ENCODE peak calls at places on chromosomes 7 and 10, in eight cellular contexts. One of them, this sample, is unnamed. For H3K36me3 and H3K9me3, the result is how much of the 10 kb centered on the place peaks cover.

GRCh38 chr7:147804032-147804431 is 786.5 kb upstream of the C7orf33 start:
- DNase-seq in ovary: no peak
- DNase-seq in mammary epithelial cell: no peak
- DNase-seq in MM.1S: no peak
- DNase-seq in tibial artery: no peak
- DNase-seq in body of pancreas: no peak
- DNase-seq in IMR-90: no peak
- DNase-seq in lower lobe of right lung: no peak
- DNase-seq in this sample: no peak

GRCh38 chr10:130127612-130128607 is 8.3 kb upstream of the GLRX3 start:
- DNase-seq in tibial artery: peak
- DNase-seq in IMR-90: peak
- DNase-seq in MM.1S: peak
- DNase-seq in mammary epithelial cell: peak
- DNase-seq in ovary: no peak
- DNase-seq in body of pancreas: peak
- DNase-seq in lower lobe of right lung: no peak
- DNase-seq in this sample: peak

GRCh38 chr7:30369879-30370278 is 85.5 kb downstream of the ZNRF2 start:
- DNase-seq in tibial artery: no peak
- DNase-seq in body of pancreas: no peak
- DNase-seq in MM.1S: no peak
- DNase-seq in ovary: no peak
- DNase-seq in mammary epithelial cell: no peak
- DNase-seq in IMR-90: peak
- DNase-seq in lower lobe of right lung: no peak
- DNase-seq in this sample: no peak

GRCh38 chr7:37162106-37162505 is 286.6 kb downstream of the ELMO1 start:
- DNase-seq in body of pancreas: no peak
- DNase-seq in mammary epithelial cell: no peak
- DNase-seq in tibial artery: no peak
- DNase-seq in MM.1S: no peak
- DNase-seq in lower lobe of right lung: no peak
- DNase-seq in IMR-90: no peak
- DNase-seq in ovary: no peak
- DNase-seq in this sample: no peak

GRCh38 chr7:46908770-46909169 is 673.1 kb downstream of the TNS3 start:
- DNase-seq in body of pancreas: no peak
- DNase-seq in tibial artery: no peak
- DNase-seq in MM.1S: no peak
- DNase-seq in lower lobe of right lung: no peak
- DNase-seq in IMR-90: peak
- DNase-seq in ovary: no peak
- DNase-seq in mammary epithelial cell: peak
- DNase-seq in this sample: no peak

GRCh38 chr7:155584763-155585531 is 38.6 kb upstream of the CNPY1 start:
- DNase-seq in tibial artery: no peak
- DNase-seq in IMR-90: no peak
- DNase-seq in lower lobe of right lung: no peak
- DNase-seq in ovary: no peak
- DNase-seq in mammary epithelial cell: no peak
- DNase-seq in body of pancreas: peak
- DNase-seq in MM.1S: no peak
- DNase-seq in this sample: no peak

GRCh38 chr7:106865130-106866115 is at the start of gene PIK3CG:
- DNase-seq in body of pancreas: no peak
- DNase-seq in lower lobe of right lung: no peak
- DNase-seq in tibial artery: no peak
- DNase-seq in mammary epithelial cell: no peak
- DNase-seq in MM.1S: peak
- DNase-seq in IMR-90: no peak
- DNase-seq in ovary: no peak
- DNase-seq in this sample: no peak

GRCh38 chr10:29795856-29796255 is 161.1 kb upstream of the SVIL start:
- DNase-seq in body of pancreas: no peak
- DNase-seq in MM.1S: no peak
- DNase-seq in tibial artery: no peak
- DNase-seq in lower lobe of right lung: no peak
- DNase-seq in IMR-90: peak
- DNase-seq in ovary: no peak
- DNase-seq in mammary epithelial cell: peak
- DNase-seq in this sample: no peak

GRCh38 chr10:17236468-17236886 is 8.4 kb downstream of the VIM start:
- DNase-seq in body of pancreas: no peak
- DNase-seq in tibial artery: no peak
- DNase-seq in mammary epithelial cell: no peak
- DNase-seq in MM.1S: no peak
- DNase-seq in lower lobe of right lung: no peak
- DNase-seq in ovary: no peak
- DNase-seq in IMR-90: no peak
- DNase-seq in this sample: no peak

GRCh38 chr10:118672766-118673715 is 77.6 kb upstream of the PRLHR start:
- DNase-seq in mammary epithelial cell: no peak
- DNase-seq in tibial artery: no peak
- DNase-seq in IMR-90: no peak
- DNase-seq in lower lobe of right lung: no peak
- DNase-seq in ovary: no peak
- DNase-seq in body of pancreas: no peak
- DNase-seq in MM.1S: no peak
- DNase-seq in this sample: no peak

GRCh38 chr10:11330383-11331020 is 280.9 kb downstream of the USP6NL start:
- DNase-seq in tibial artery: no peak
- DNase-seq in IMR-90: no peak
- DNase-seq in mammary epithelial cell: no peak
- DNase-seq in ovary: no peak
- DNase-seq in MM.1S: no peak
- DNase-seq in lower lobe of right lung: no peak
- DNase-seq in body of pancreas: no peak
- DNase-seq in this sample: no peak

GRCh38 chr7:23530901-23531793 is 634 bp downstream of the TRA2A start:
- DNase-seq in body of pancreas: peak
- DNase-seq in lower lobe of right lung: peak
- DNase-seq in IMR-90: peak
- DNase-seq in ovary: peak
- DNase-seq in tibial artery: peak
- DNase-seq in MM.1S: peak
- DNase-seq in mammary epithelial cell: peak
- DNase-seq in this sample: peak

GRCh38 chr7:117020605-117021002 is 67.3 kb downstream of the ST7 start:
- DNase-seq in lower lobe of right lung: no peak
- DNase-seq in tibial artery: no peak
- DNase-seq in ovary: no peak
- DNase-seq in IMR-90: no peak
- DNase-seq in MM.1S: no peak
- DNase-seq in body of pancreas: no peak
- DNase-seq in mammary epithelial cell: peak
- DNase-seq in this sample: no peak

GRCh38 chr10:43249151-43249961 is 17.5 kb downstream of the RASGEF1A start:
- DNase-seq in ovary: peak
- DNase-seq in tibial artery: peak
- DNase-seq in mammary epithelial cell: no peak
- DNase-seq in MM.1S: no peak
- DNase-seq in lower lobe of right lung: peak
- DNase-seq in IMR-90: no peak
- DNase-seq in body of pancreas: peak
- DNase-seq in this sample: peak

GRCh38 chr10:129921065-129921670 is 42.9 kb downstream of the EBF3 start:
- DNase-seq in MM.1S: no peak
- DNase-seq in ovary: no peak
- DNase-seq in IMR-90: no peak
- DNase-seq in mammary epithelial cell: no peak
- DNase-seq in body of pancreas: no peak
- DNase-seq in lower lobe of right lung: no peak
- DNase-seq in tibial artery: no peak
- DNase-seq in this sample: no peak

GRCh38 chr10:2188371-2188770 is 451.0 kb upstream of the ADARB2 start:
- DNase-seq in ovary: no peak
- DNase-seq in tibial artery: no peak
- DNase-seq in IMR-90: no peak
- DNase-seq in MM.1S: no peak
- DNase-seq in body of pancreas: no peak
- DNase-seq in mammary epithelial cell: peak
- DNase-seq in lower lobe of right lung: no peak
- DNase-seq in this sample: no peak

GRCh38 chr7:48703446-48703845 is 220.9 kb upstream of the CDC14C start:
- DNase-seq in ovary: no peak
- DNase-seq in tibial artery: no peak
- DNase-seq in lower lobe of right lung: no peak
- DNase-seq in body of pancreas: no peak
- DNase-seq in mammary epithelial cell: no peak
- DNase-seq in MM.1S: no peak
- DNase-seq in IMR-90: no peak
- DNase-seq in this sample: no peak

GRCh38 chr7:50436133-50436802 is 13.9 kb downstream of the FIGNL1 start:
- DNase-seq in lower lobe of right lung: no peak
- DNase-seq in tibial artery: no peak
- DNase-seq in IMR-90: peak
- DNase-seq in MM.1S: no peak
- DNase-seq in body of pancreas: no peak
- DNase-seq in mammary epithelial cell: peak
- DNase-seq in ovary: no peak
- DNase-seq in this sample: no peak

GRCh38 chr10:103069453-103070331 is 123.4 kb downstream of the NT5C2 start:
- DNase-seq in tibial artery: no peak
- DNase-seq in mammary epithelial cell: peak
- DNase-seq in lower lobe of right lung: peak
- DNase-seq in IMR-90: peak
- DNase-seq in MM.1S: peak
- DNase-seq in body of pancreas: peak
- DNase-seq in ovary: peak
- DNase-seq in this sample: peak

GRCh38 chr7:57641521-57642067 is 191.6 kb downstream of the ZNF716 start:
- DNase-seq in MM.1S: no peak
- DNase-seq in body of pancreas: no peak
- DNase-seq in ovary: no peak
- DNase-seq in mammary epithelial cell: no peak
- DNase-seq in IMR-90: no peak
- DNase-seq in lower lobe of right lung: no peak
- DNase-seq in tibial artery: no peak
- DNase-seq in this sample: no peak

GRCh38 chr7:128082431-128082830 is 51.2 kb upstream of the LRRC4 start:
- DNase-seq in MM.1S: no peak
- DNase-seq in tibial artery: no peak
- DNase-seq in ovary: no peak
- DNase-seq in IMR-90: no peak
- DNase-seq in mammary epithelial cell: no peak
- DNase-seq in body of pancreas: no peak
- DNase-seq in lower lobe of right lung: no peak
- DNase-seq in this sample: no peak
- H3K36me3 ChIP-seq in MM.1S: under half
- H3K36me3 ChIP-seq in tibial artery: under half
- H3K36me3 ChIP-seq in ovary: under half
- H3K36me3 ChIP-seq in IMR-90: half or more
- H3K36me3 ChIP-seq in mammary epithelial cell: under half
- H3K36me3 ChIP-seq in body of pancreas: under half
- H3K36me3 ChIP-seq in lower lobe of right lung: half or more
- H3K36me3 ChIP-seq in this sample: under half

GRCh38 chr10:21825345-21825744 is 178.2 kb downstream of the DNAJC1 start:
- DNase-seq in body of pancreas: no peak
- DNase-seq in MM.1S: no peak
- DNase-seq in ovary: no peak
- DNase-seq in IMR-90: no peak
- DNase-seq in mammary epithelial cell: no peak
- DNase-seq in lower lobe of right lung: no peak
- DNase-seq in tibial artery: no peak
- DNase-seq in this sample: no peak
- H3K9me3 ChIP-seq in body of pancreas: under half
- H3K9me3 ChIP-seq in MM.1S: under half
- H3K9me3 ChIP-seq in ovary: under half
- H3K9me3 ChIP-seq in IMR-90: under half
- H3K9me3 ChIP-seq in mammary epithelial cell: under half
- H3K9me3 ChIP-seq in lower lobe of right lung: half or more
- H3K9me3 ChIP-seq in tibial artery: under half
- H3K9me3 ChIP-seq in this sample: under half

GRCh38 chr7:105337529-105337928 is 51.2 kb downstream of the SRPK2 start:
- DNase-seq in mammary epithelial cell: no peak
- DNase-seq in body of pancreas: no peak
- DNase-seq in ovary: no peak
- DNase-seq in IMR-90: no peak
- DNase-seq in tibial artery: no peak
- DNase-seq in MM.1S: no peak
- DNase-seq in lower lobe of right lung: no peak
- DNase-seq in this sample: no peak

GRCh38 chr7:105339404-105340316 is 49.1 kb downstream of the SRPK2 start:
- DNase-seq in lower lobe of right lung: no peak
- DNase-seq in IMR-90: no peak
- DNase-seq in ovary: no peak
- DNase-seq in mammary epithelial cell: no peak
- DNase-seq in tibial artery: no peak
- DNase-seq in MM.1S: no peak
- DNase-seq in body of pancreas: peak
- DNase-seq in this sample: no peak

GRCh38 chr7:105330526-105330925 is 58.2 kb downstream of the SRPK2 start:
- DNase-seq in IMR-90: no peak
- DNase-seq in ovary: no peak
- DNase-seq in MM.1S: no peak
- DNase-seq in lower lobe of right lung: no peak
- DNase-seq in body of pancreas: no peak
- DNase-seq in tibial artery: no peak
- DNase-seq in mammary epithelial cell: no peak
- DNase-seq in this sample: no peak

DNA sequence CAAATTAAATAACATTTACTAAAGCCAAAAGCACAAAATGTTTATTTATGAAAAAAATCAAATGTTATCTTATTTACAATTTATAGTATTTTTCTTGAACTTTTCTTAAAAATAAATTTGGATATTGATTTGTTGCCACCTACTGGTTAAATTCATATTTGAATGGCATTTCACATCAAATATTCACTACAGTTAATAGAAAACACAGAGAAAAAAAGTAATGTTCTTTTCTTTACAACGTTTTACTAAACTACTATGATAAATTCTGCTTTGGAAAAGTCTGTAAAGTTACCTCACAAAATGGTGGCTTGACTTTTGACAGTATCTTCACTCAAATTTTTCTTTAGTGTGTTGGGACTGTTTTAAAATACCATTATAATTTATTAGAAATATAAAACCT is 52.7 kb downstream of the SRPK2 start:
- DNase-seq in ovary: no peak
- DNase-seq in tibial artery: no peak
- DNase-seq in lower lobe of right lung: no peak
- DNase-seq in IMR-90: peak
- DNase-seq in MM.1S: no peak
- DNase-seq in mammary epithelial cell: no peak
- DNase-seq in body of pancreas: no peak
- DNase-seq in this sample: no peak
- TF ChIP-seq CTCF in ovary: no peak
- TF ChIP-seq CTCF in tibial artery: peak
- TF ChIP-seq CTCF in lower lobe of right lung: peak
- TF ChIP-seq CTCF in IMR-90: peak
- TF ChIP-seq CTCF in MM.1S: peak
- TF ChIP-seq CTCF in mammary epithelial cell: peak
- TF ChIP-seq CTCF in body of pancreas: peak
- TF ChIP-seq CTCF in this sample: peak

DNA sequence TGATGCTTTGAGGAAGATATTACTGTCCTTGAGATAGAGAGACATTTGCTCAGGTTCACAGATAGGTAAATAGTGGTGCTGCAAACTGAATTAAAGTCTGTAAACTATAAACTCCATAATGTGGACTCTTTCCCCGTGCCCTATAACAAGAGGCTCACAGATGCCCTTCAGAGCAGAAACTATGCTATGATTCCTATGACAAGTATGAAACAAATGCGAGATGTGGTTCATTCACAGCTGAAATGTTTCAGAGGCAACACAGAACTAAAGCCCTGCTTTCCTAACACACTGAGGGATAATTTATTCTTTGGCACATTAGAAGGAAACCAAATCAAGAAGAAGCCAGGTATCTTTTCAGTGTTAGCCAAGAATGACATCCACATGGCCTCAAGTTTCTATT is 13.4 kb downstream of the CHUK start:
- DNase-seq in mammary epithelial cell: no peak
- DNase-seq in ovary: no peak
- DNase-seq in MM.1S: no peak
- DNase-seq in IMR-90: no peak
- DNase-seq in tibial artery: no peak
- DNase-seq in body of pancreas: no peak
- DNase-seq in lower lobe of right lung: no peak
- DNase-seq in this sample: no peak
- H3K36me3 ChIP-seq in mammary epithelial cell: under half
- H3K36me3 ChIP-seq in ovary: under half
- H3K36me3 ChIP-seq in MM.1S: under half
- H3K36me3 ChIP-seq in IMR-90: under half
- H3K36me3 ChIP-seq in tibial artery: half or more
- H3K36me3 ChIP-seq in body of pancreas: under half
- H3K36me3 ChIP-seq in lower lobe of right lung: half or more
- H3K36me3 ChIP-seq in this sample: under half